ENCODE peak calls at places on chromosome 10, in eight cellular contexts. J is lung, P is fibroblast of lung, K is cardiac muscle cell, Z is LNCaP clone FGC, X is GM12878, M is AG04450, A is A549. E is an unnamed sample.

GRCh38 chr10:31426425-31426824 is 107.4 kb downstream of the ZEB1 start:
- DNase-seq in J (no peak), P (peak), K (peak), Z (no peak), X (no peak), M (peak), A (no peak), E (no peak)

GRCh38 chr10:48550977-48551376 is 53.9 kb downstream of the ARHGAP22 start:
- DNase-seq in J (no peak), P (no peak), K (no peak), Z (no peak), X (no peak), M (no peak), A (no peak), E (no peak)

GRCh38 chr10:339038-339391 is 203.8 kb downstream of the ZMYND11 start:
- DNase-seq in J (no peak), P (peak), K (no peak), Z (no peak), X (no peak), M (no peak), A (no peak), E (no peak)

GRCh38 chr10:61904711-61905445 is 3.4 kb downstream of the ARID5B start:
- DNase-seq in J (no peak), P (peak), K (peak), Z (no peak), X (peak), M (no peak), A (peak), E (no peak)

GRCh38 chr10:60162631-60163030 is 227.0 kb downstream of the ANK3 start:
- DNase-seq in J (no peak), P (no peak), K (no peak), Z (no peak), X (no peak), M (no peak), A (no peak), E (no peak)

GRCh38 chr10:14074062-14074884 is 256.5 kb downstream of the FRMD4A start:
- DNase-seq in J (peak), P (peak), K (peak), Z (peak), X (no peak), M (peak), A (peak), E (no peak)

GRCh38 chr10:625751-626711 is 63.4 kb downstream of the DIP2C start:
- DNase-seq in J (no peak), P (no peak), K (no peak), Z (no peak), X (no peak), M (no peak), A (no peak), E (no peak)

GRCh38 chr10:128744092-128744491 is 617.9 kb upstream of the MKI67 start:
- DNase-seq in J (no peak), P (no peak), K (no peak), Z (no peak), X (no peak), M (no peak), A (no peak), E (no peak)

DNA sequence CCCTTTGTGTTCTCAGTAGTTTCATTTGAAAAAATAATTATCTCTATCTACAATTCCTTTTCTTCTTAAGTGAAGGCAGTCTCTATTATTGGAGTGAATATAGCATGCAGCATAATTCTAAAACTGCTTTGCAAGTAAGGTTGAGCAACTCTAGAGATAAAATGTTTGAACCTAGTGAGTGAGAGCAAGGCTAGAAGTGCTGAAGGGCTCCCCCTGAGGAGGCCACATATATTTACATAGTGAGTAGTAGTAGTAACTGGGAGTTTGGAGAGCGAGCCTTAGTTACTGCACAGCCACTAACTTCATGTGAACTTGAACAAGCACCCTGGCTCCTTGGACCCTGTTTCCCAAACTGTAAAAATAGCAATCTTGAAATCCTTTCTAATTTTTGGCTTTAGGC is 141.5 kb upstream of the DKK1 start:
- DNase-seq in J (no peak), P (no peak), K (peak), Z (no peak), X (no peak), M (no peak), A (peak), E (no peak)
- TF ChIP-seq CTCF in J (no peak), P (peak), K (peak), Z (no peak), X (no peak), M (peak), A (no peak), E (peak)

GRCh38 chr10:85791846-85792532 is 574.6 kb downstream of the GRID1 start:
- DNase-seq in J (no peak), P (no peak), K (peak), Z (no peak), X (no peak), M (no peak), A (peak), E (no peak)
- TF ChIP-seq CTCF in J (no peak), P (no peak), K (no peak), Z (peak), X (peak), M (no peak), A (peak), E (peak)

GRCh38 chr10:54002077-54002476 is 799.0 kb downstream of the PCDH15 start:
- DNase-seq in J (no peak), P (no peak), K (no peak), Z (no peak), X (no peak), M (no peak), A (no peak), E (no peak)

DNA sequence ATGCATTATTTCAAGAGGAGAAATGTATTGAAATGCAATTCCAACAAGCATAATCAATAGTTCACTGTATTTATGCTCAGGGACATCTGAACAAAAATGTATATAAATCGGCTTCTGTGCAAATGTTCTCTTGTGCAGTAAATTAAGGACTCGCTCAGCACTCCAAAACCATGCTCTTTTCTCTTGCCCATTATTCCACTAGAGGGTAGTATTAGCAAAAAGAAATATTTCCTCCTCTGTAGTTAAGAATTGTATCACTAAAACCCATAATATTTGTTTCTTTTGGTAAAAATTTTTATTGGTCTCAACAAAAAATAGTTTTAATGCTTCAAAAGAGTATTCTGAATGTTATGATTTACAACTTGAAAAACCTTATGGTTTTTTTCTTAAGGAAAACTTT is 803.1 kb downstream of the PCDH15 start:
- DNase-seq in J (no peak), P (no peak), K (no peak), Z (no peak), X (no peak), M (no peak), A (no peak), E (no peak)
- TF ChIP-seq CTCF in J (no peak), P (no peak), K (no peak), Z (peak), X (no peak), M (no peak), A (no peak), E (peak)

GRCh38 chr10:73414230-73414981 is 548 bp upstream of the ANXA7 start:
- DNase-seq in J (no peak), P (no peak), K (no peak), Z (no peak), X (no peak), M (no peak), A (no peak), E (no peak)
- TF ChIP-seq CTCF in J (no peak), P (no peak), K (no peak), Z (no peak), X (no peak), M (no peak), A (no peak), E (peak)